ENCODE peak calls at places on chromosomes 13 and 19, in four cellular contexts. J is OCI-LY7, F is sigmoid colon, U is heart right ventricle. X is an unnamed sample.

GRCh38 chr13:113393572-113394503 is 29.9 kb upstream of the GRTP1 start:
- DNase-seq in J (peak), F (peak), U (peak), X (peak)

GRCh38 chr19:18008814-18009213 is 844 bp downstream of the ARRDC2 start:
- DNase-seq in J (no peak), F (no peak), U (no peak), X (no peak)

GRCh38 chr19:4208385-4209094 is 20.8 kb upstream of the EBI3 start:
- DNase-seq in J (peak), F (no peak), U (no peak), X (peak)

GRCh38 chr19:17121736-17122293 is 46.2 kb downstream of the MYO9B start:
- DNase-seq in J (no peak), F (no peak), U (no peak), X (peak)

GRCh38 chr13:33978653-33979052 is 160.7 kb downstream of the RFC3 start:
- DNase-seq in J (no peak), F (no peak), U (no peak), X (no peak)

GRCh38 chr19:3459322-3459881 is 20.9 kb downstream of the SMIM24 start:
- DNase-seq in J (no peak), F (peak), U (peak), X (no peak)

GRCh38 chr19:41758846-41759245 is 3.5 kb downstream of the CEACAM6 start:
- DNase-seq in J (no peak), F (no peak), U (no peak), X (no peak)

GRCh38 chr13:43293008-43293407 is 269.6 kb downstream of the DNAJC15 start:
- DNase-seq in J (no peak), F (no peak), U (no peak), X (no peak)

GRCh38 chr13:25111557-25111956 is 15.6 kb downstream of the PABPC3 start:
- DNase-seq in J (no peak), F (no peak), U (no peak), X (no peak)

GRCh38 chr19:33175886-33176669 is 18.1 kb upstream of the LRP3 start:
- DNase-seq in J (peak), F (no peak), U (no peak), X (no peak)

GRCh38 chr13:112573710-112574109 is 14.2 kb downstream of the TUBGCP3 start:
- DNase-seq in J (no peak), F (no peak), U (no peak), X (no peak)

GRCh38 chr13:109672545-109672944 is 113.8 kb downstream of the IRS2 start:
- DNase-seq in J (no peak), F (no peak), U (no peak), X (no peak)

GRCh38 chr19:54594737-54595136 is 1.3 kb downstream of the LILRA1 start:
- DNase-seq in J (no peak), F (no peak), U (no peak), X (no peak)

GRCh38 chr19:44657211-44657921 is 13.7 kb downstream of the PVR start:
- DNase-seq in J (peak), F (peak), U (peak), X (peak)

GRCh38 chr13:103883152-103883551 is 816.9 kb upstream of the SLC10A2 start:
- DNase-seq in J (no peak), F (peak), U (peak), X (no peak)

DNA sequence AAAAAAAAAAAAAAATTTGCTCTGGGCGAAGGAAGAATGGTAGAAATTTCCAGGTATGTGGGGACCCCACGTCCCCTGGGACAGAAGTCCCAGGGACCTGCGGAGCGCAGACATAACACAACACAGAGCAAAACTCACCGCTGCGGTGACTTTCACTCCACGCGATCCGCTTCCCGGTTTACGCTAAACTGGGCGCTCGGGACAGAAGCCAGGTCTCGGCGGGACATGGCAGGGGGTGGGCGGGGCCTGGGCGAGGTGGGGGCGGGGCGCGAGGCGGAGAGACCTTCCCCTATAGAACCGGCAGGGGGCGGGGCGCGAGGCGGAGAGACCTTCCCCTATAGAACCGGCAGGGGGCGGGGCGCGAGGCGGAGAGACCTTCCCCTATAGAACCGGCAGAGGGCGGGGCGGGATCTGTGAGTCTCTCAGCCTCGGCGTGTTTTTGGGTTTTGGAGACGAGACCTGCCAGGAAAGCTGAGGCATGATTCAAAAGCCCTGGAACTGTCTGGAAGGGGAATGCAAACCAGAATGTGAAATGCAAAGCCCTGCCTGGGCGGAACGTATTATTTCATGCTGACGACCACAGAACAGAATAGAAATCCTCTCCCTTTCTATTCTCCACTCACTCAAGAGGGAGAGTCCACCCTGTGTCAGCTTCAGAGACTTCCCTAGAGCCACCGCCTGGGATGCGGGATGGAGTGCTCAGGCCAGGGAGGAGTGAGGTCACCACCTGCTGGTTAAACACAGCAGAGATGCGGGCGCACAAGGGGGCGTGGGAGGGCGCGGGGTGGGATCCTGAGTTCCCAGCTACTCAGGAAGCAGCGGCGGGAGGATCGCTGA is 20.2 kb upstream of the ERVV-1 start:
- DNase-seq in J (peak), F (peak), U (peak), X (peak)
- TF ChIP-seq CTCF in J (peak), F (peak), U (peak), X (peak)

GRCh38 chr19:1227313-1227626 is 10.5 kb downstream of the CBARP start:
- DNase-seq in J (no peak), F (no peak), U (no peak), X (no peak)

GRCh38 chr19:1227655-1228054 is 10.2 kb downstream of the CBARP start:
- DNase-seq in J (no peak), F (no peak), U (no peak), X (no peak)

GRCh38 chr19:1226227-1226518 is 11.6 kb downstream of the CBARP start:
- DNase-seq in J (no peak), F (no peak), U (no peak), X (no peak)

GRCh38 chr19:1225451-1226226 is 12.2 kb downstream of the CBARP start:
- DNase-seq in J (no peak), F (no peak), U (no peak), X (no peak)

GRCh38 chr19:1226522-1227312 is 11.1 kb downstream of the CBARP start:
- DNase-seq in J (no peak), F (no peak), U (no peak), X (no peak)
- TF ChIP-seq CTCF in J (no peak), F (no peak), U (no peak), X (no peak)

GRCh38 chr13:31012285-31013024 is 80.0 kb downstream of the TEX26 start:
- DNase-seq in J (no peak), F (no peak), U (no peak), X (no peak)
- TF ChIP-seq CTCF in J (peak), F (no peak), U (no peak), X (no peak)

GRCh38 chr13:57716295-57716694 is 84.8 kb downstream of the PCDH17 start:
- DNase-seq in J (no peak), F (no peak), U (no peak), X (no peak)
- TF ChIP-seq CTCF in J (no peak), F (no peak), U (no peak), X (no peak)

DNA sequence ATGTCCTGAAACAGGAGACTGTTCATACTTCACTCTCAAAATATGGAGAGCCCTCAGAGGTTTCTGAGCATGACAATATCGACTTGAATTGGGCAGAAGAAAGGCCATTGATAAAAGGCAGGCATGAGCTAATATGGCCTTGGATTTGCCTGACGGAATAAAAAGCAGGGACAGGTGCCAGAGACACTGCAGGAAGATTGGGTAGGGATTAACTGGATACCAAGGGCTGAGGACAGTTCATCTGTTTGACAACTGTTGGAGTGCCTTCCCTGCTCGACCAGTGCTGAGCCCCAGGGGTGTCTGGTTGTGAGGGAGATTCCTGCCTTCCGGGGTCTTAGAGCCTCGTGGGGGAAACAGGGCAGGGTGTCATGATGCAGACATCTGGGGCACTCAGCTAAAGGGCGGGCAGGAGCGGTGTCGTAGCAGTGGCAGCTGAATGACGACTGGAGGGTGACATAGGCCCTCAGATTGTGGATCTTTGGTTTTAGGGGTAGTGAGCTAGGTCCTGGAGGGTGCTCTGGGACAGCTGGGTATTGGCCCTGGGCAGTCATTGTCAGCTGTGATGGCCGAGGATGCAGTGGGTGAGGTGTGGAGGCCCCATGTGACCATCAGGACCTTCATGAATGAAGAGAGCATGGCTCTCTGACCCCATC is 12.3 kb downstream of the GATAD2A start:
- DNase-seq in J (no peak), F (no peak), U (no peak), X (no peak)
- TF ChIP-seq CTCF in J (no peak), F (no peak), U (no peak), X (no peak)

DNA sequence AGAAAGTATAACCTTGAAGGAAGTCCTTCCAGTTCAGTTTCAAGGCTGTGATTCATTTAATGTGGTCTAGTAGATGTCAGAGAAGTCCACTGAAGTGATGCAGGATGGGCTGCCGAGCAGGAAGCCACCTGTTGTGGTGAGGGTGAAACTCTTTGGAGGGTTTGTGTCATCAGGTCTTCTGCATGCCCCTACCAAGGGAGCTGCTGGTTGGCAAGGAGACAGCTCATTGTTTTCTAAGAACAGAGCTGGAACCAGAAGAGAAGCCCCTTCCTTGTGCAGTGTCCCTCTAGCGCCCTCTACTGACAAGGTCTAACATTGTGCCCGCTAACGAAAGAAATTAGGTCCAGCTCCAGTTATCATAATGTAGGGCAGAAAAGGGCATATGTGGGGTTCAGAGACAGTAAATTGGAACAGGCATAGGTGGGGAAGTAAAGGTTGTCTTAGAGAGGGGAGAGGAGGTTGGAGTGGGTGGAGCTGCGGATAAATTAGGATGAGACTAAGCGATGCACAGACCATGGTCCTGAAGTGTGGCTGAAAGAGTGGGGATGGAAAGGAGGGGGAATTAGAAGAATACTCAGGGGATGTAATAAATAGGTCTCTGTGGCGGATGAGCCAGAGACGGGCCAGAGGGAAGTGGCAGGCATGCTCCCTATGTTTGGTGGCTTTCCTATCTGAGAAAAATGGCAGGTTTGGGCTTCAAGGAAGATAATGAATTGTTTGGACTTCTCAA is 123.2 kb downstream of the OLFM4 start:
- DNase-seq in J (peak), F (no peak), U (peak), X (peak)
- TF ChIP-seq CTCF in J (peak), F (no peak), U (peak), X (peak)